ENCODE peak calls at places on chromosome 19, in six cellular contexts. B is fibroblast of the aortic adventitia, V is left lung, O is AG04450, A is astrocyte of the spinal cord, Z is upper lobe of right lung. N is an unnamed sample.
A peak's percentile ranks its signal among the peaks of the same experiment; 100 is the strongest.

GRCh38 chr19:18737954-18738351 is 53.2 kb downstream of the COMP start:
- DNase-seq in B (no peak), V (no peak), O (no peak), A (no peak), Z (no peak), N (no peak)

GRCh38 chr19:54179921-54180452 is 7.0 kb upstream of the TMC4 start:
- DNase-seq in B (peak; percentile 35), V (no peak), O (no peak), A (peak; percentile 84), Z (no peak), N (peak; percentile 46)

GRCh38 chr19:3788991-3789778 is 3.0 kb upstream of the MATK start:
- DNase-seq in B (no peak), V (no peak), O (no peak), A (no peak), Z (no peak), N (no peak)

GRCh38 chr19:1373534-1374249 is 10.0 kb upstream of the NDUFS7 start:
- DNase-seq in B (no peak), V (no peak), O (no peak), A (peak; percentile 29), Z (no peak), N (no peak)

GRCh38 chr19:18164072-18164471 is 9.5 kb upstream of the IFI30 start:
- DNase-seq in B (no peak), V (no peak), O (no peak), A (no peak), Z (no peak), N (no peak)

GRCh38 chr19:45643024-45643926 is 4.1 kb upstream of the EML2 start:
- DNase-seq in B (peak; percentile 79), V (peak; percentile 84), O (peak; percentile 49), A (peak; percentile 82), Z (peak; percentile 91), N (peak; percentile 88)

GRCh38 chr19:1074512-1075283 is 7.7 kb downstream of the ARHGAP45 start:
- DNase-seq in B (no peak), V (peak; percentile 93), O (no peak), A (no peak), Z (peak; percentile 97), N (no peak)

GRCh38 chr19:34994643-34995471 is 5.3 kb upstream of the GRAMD1A start:
- DNase-seq in B (peak; percentile 27), V (peak; percentile 74), O (no peak), A (no peak), Z (peak; percentile 80), N (no peak)

GRCh38 chr19:41957838-41958366 is 1.2 kb downstream of the RABAC1 start:
- DNase-seq in B (peak; percentile 82), V (peak; percentile 77), O (peak; percentile 46), A (peak; percentile 84), Z (peak; percentile 85), N (peak; percentile 78)

GRCh38 chr19:3879656-3880055 is 829 bp upstream of the ATCAY start:
- DNase-seq in B (no peak), V (no peak), O (no peak), A (no peak), Z (no peak), N (no peak)

GRCh38 chr19:45782162-45782623 is at the start of gene DMPK:
- DNase-seq in B (peak; percentile 27), V (no peak), O (no peak), A (no peak), Z (no peak), N (no peak)

GRCh38 chr19:45526143-45526542 is 18.9 kb downstream of the VASP start:
- DNase-seq in B (peak; percentile 53), V (no peak), O (no peak), A (peak; percentile 65), Z (peak; percentile 81), N (peak; percentile 73)

GRCh38 chr19:10113964-10114650 is 2.6 kb downstream of the P2RY11 start:
- DNase-seq in B (no peak), V (no peak), O (no peak), A (no peak), Z (no peak), N (no peak)

GRCh38 chr19:4455742-4456565 is 1.6 kb downstream of the UBXN6 start:
- DNase-seq in B (peak; percentile 79), V (peak; percentile 68), O (no peak), A (peak; percentile 66), Z (peak; percentile 79), N (peak; percentile 81)

GRCh38 chr19:18428837-18429674 is 8.9 kb downstream of the ISYNA1 start:
- DNase-seq in B (peak; percentile 63), V (peak; percentile 74), O (no peak), A (peak; percentile 95), Z (peak; percentile 84), N (peak; percentile 95)

GRCh38 chr19:1073063-1073955 is 6.3 kb downstream of the ARHGAP45 start:
- DNase-seq in B (no peak), V (no peak), O (no peak), A (no peak), Z (no peak), N (no peak)

GRCh38 chr19:17950310-17951150 is 16.4 kb upstream of the KCNN1 start:
- DNase-seq in B (no peak), V (no peak), O (no peak), A (no peak), Z (no peak), N (no peak)

GRCh38 chr19:53519431-53519830 is 18.5 kb upstream of the ZNF331 start:
- DNase-seq in B (no peak), V (no peak), O (no peak), A (no peak), Z (no peak), N (no peak)

GRCh38 chr19:33325920-33326319 is 23.6 kb upstream of the CEBPA start:
- DNase-seq in B (peak; percentile 92), V (no peak), O (no peak), A (peak; percentile 23), Z (no peak), N (peak; percentile 12)

GRCh38 chr19:47540748-47541147 is 25.9 kb upstream of the NAPA start:
- DNase-seq in B (peak; percentile 62), V (no peak), O (peak; percentile 11), A (peak; percentile 48), Z (peak; percentile 37), N (peak; percentile 68)

GRCh38 chr19:7993560-7993959 is 11.9 kb downstream of the ELAVL1 start:
- DNase-seq in B (no peak), V (no peak), O (no peak), A (no peak), Z (no peak), N (no peak)

GRCh38 chr19:40356681-40357595 is 8.4 kb downstream of the PLD3 start:
- DNase-seq in B (peak; percentile 13), V (no peak), O (no peak), A (peak; percentile 55), Z (no peak), N (peak; percentile 60)

GRCh38 chr19:24033962-24034342 is 53.0 kb upstream of the ZNF254 start:
- DNase-seq in B (peak; percentile 66), V (peak; percentile 49), O (peak; percentile 21), A (peak; percentile 74), Z (peak; percentile 78), N (peak; percentile 82)

GRCh38 chr19:934865-935422 is 9.1 kb downstream of the ARID3A start:
- DNase-seq in B (peak; percentile 59), V (peak; percentile 93), O (no peak), A (peak; percentile 70), Z (peak; percentile 97), N (peak; percentile 85)

GRCh38 chr19:29532956-29533355 is 7.2 kb downstream of the VSTM2B start:
- DNase-seq in B (no peak), V (peak; percentile 17), O (no peak), A (no peak), Z (peak; percentile 46), N (no peak)

GRCh38 chr19:53553159-53553558 is 15.2 kb downstream of the ZNF331 start:
- DNase-seq in B (no peak), V (no peak), O (no peak), A (no peak), Z (no peak), N (no peak)

GRCh38 chr19:46493236-46494114 is 2.2 kb downstream of the PNMA8B start:
- DNase-seq in B (peak; percentile 11), V (no peak), O (no peak), A (no peak), Z (peak; percentile 75), N (no peak)

GRCh38 chr19:17319473-17320238 is 10.3 kb downstream of the DDA1 start:
- DNase-seq in B (no peak), V (no peak), O (no peak), A (no peak), Z (no peak), N (no peak)

GRCh38 chr19:27962260-27962659 is 1250.7 kb downstream of the UQCRFS1 start:
- DNase-seq in B (no peak), V (no peak), O (no peak), A (peak; percentile 20), Z (no peak), N (no peak)

GRCh38 chr19:27966390-27966816 is 1246.5 kb downstream of the UQCRFS1 start:
- DNase-seq in B (peak; percentile 37), V (no peak), O (no peak), A (peak; percentile 14), Z (no peak), N (no peak)

GRCh38 chr19:27964165-27964564 is 1248.8 kb downstream of the UQCRFS1 start:
- DNase-seq in B (peak; percentile 43), V (no peak), O (no peak), A (no peak), Z (no peak), N (no peak)
- H3K4me3 ChIP-seq in B (no peak overlapping the region), V (no peak overlapping the region), O (no peak overlapping the region), A (no peak overlapping the region), Z (no peak overlapping the region), N (no peak overlapping the region)

DNA sequence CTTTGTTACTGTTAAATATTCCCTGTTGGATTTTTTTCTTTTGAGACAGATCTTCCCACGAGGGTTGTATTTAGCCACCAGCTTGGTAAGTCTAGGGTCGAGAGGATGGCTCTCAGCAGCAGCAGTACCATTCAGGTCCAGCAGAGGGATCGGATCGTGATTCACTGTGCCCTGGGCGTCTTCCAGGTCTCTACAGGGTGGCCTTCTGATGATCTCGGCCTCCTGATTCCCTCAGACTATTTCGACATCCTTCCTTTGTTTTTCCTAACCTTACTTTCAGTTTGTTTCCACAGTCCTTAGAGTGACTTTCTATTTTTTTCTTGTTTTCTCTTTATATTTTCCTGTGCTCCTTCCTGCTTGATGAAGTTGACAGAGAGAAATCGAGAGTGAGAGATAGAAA is 1436.9 kb downstream of the UQCRFS1 start:
- DNase-seq in B (peak; percentile 46), V (no peak), O (no peak), A (peak; percentile 15), Z (no peak), N (peak; percentile 53)
- TF ChIP-seq CTCF in B (peak; percentile 48), V (no peak), O (peak; percentile 39), A (peak; percentile 41), Z (no peak), N (peak; percentile 8)

GRCh38 chr19:32104465-32105235 is 240.8 kb upstream of the ZNF507 start:
- DNase-seq in B (no peak), V (no peak), O (no peak), A (peak; percentile 5), Z (no peak), N (no peak)
- H3K4me3 ChIP-seq in B (no peak overlapping the region), V (no peak overlapping the region), O (no peak overlapping the region), A (no peak overlapping the region), Z (no peak overlapping the region), N (no peak overlapping the region)

DNA sequence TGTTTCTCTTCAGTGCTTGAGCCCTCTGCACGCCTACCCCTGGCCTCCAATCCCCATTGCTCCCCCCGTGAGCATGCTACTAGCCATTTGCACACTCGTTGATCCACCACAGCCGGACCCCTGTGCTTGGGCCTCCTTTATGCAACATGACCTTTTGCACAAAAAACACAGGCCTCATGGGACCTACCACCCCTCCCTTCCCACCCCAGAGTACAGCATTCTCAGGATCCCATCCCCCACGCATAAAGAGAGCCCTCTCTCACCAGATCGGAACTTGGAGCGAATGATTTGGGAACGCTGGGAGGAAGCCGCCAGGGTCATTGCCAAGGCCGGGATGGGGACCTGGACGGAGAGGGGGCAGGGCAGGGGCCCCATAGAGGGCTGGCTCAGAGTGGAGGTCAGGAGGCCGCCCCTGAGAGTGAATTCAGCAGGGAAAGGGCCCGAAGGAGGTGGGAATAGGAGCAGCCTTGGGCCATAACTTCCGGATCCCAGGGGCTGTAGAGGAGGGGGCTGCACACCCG is 754 bp downstream of the MAMSTR start:
- DNase-seq in B (no peak), V (no peak), O (no peak), A (no peak), Z (no peak), N (no peak)
- TF ChIP-seq CTCF in B (no peak), V (no peak), O (no peak), A (no peak), Z (no peak), N (no peak)

N was measured in foreskin fibroblast.